ENCODE peak calls at places on chromosomes 16 and 17, in seven cellular contexts. T, R, I, E, N, H and W are unnamed samples.

GRCh38 chr17:38861399-38861843 is 7.9 kb upstream of the RPL23 start:
- DNase-seq in T (peak; percentile 91), R (no peak), I (no peak), E (peak; percentile 67), N (no peak), H (no peak), W (no peak)

GRCh38 chr17:83154311-83155127 is 75.1 kb downstream of the METRNL start:
- DNase-seq in T (no peak), R (no peak), I (no peak), E (no peak), N (no peak), H (no peak), W (no peak)

GRCh38 chr16:27717726-27718125 is 167.8 kb downstream of the KATNIP start:
- DNase-seq in T (no peak), R (no peak), I (no peak), E (no peak), N (no peak), H (no peak), W (no peak)

GRCh38 chr16:23567602-23568001 is 10.1 kb downstream of the UBFD1 start:
- DNase-seq in T (no peak), R (no peak), I (no peak), E (no peak), N (no peak), H (no peak), W (no peak)

GRCh38 chr17:43573579-43574321 is 27.6 kb upstream of the ETV4 start:
- DNase-seq in T (no peak), R (no peak), I (no peak), E (peak; percentile 94), N (no peak), H (no peak), W (no peak)

GRCh38 chr16:9123871-9124270 is 32.4 kb downstream of the HAPSTR1 start:
- DNase-seq in T (peak; percentile 80), R (no peak), I (peak; percentile 33), E (no peak), N (no peak), H (no peak), W (no peak)

GRCh38 chr17:67559381-67559966 is 158.3 kb upstream of the NOL11 start:
- DNase-seq in T (peak; percentile 22), R (no peak), I (peak; percentile 61), E (no peak), N (no peak), H (no peak), W (no peak)

GRCh38 chr16:28910046-28911031 is 14.7 kb downstream of the RABEP2 start:
- DNase-seq in T (peak; percentile 55), R (no peak), I (no peak), E (no peak), N (no peak), H (no peak), W (peak; percentile 6)

GRCh38 chr16:1899641-1900451 is 18.4 kb downstream of the HS3ST6 start:
- DNase-seq in T (no peak), R (no peak), I (no peak), E (no peak), N (no peak), H (no peak), W (no peak)

GRCh38 chr17:17137731-17138585 is 68.2 kb downstream of the PLD6 start:
- DNase-seq in T (no peak), R (no peak), I (no peak), E (no peak), N (no peak), H (no peak), W (no peak)

GRCh38 chr17:60901806-60902205 is 224.2 kb downstream of the BCAS3 start:
- DNase-seq in T (no peak), R (no peak), I (no peak), E (no peak), N (no peak), H (no peak), W (peak; percentile 81)

GRCh38 chr17:58344047-58344790 is 7.8 kb downstream of the SUPT4H1 start:
- DNase-seq in T (no peak), R (peak; percentile 98), I (no peak), E (no peak), N (no peak), H (no peak), W (no peak)

GRCh38 chr17:50099003-50099402 is 3.9 kb downstream of the PDK2 start:
- DNase-seq in T (no peak), R (no peak), I (no peak), E (no peak), N (no peak), H (no peak), W (no peak)

GRCh38 chr16:1150511-1150982 is 2.4 kb upstream of the CACNA1H start:
- DNase-seq in T (peak; percentile 81), R (no peak), I (peak; percentile 74), E (peak; percentile 40), N (peak; percentile 75), H (no peak), W (peak; percentile 47)

GRCh38 chr17:39152134-39152884 is 872 bp upstream of the PLXDC1 start:
- DNase-seq in T (no peak), R (no peak), I (peak; percentile 62), E (no peak), N (no peak), H (peak; percentile 52), W (no peak)

GRCh38 chr17:39921323-39921722 is 2.9 kb upstream of the GSDMB start:
- DNase-seq in T (no peak), R (no peak), I (no peak), E (no peak), N (no peak), H (no peak), W (no peak)

GRCh38 chr17:2542056-2542455 is 30.4 kb upstream of the METTL16 start:
- DNase-seq in T (no peak), R (no peak), I (no peak), E (no peak), N (no peak), H (no peak), W (no peak)

GRCh38 chr16:28905800-28906372 is 19.2 kb downstream of the RABEP2 start:
- DNase-seq in T (no peak), R (no peak), I (no peak), E (no peak), N (no peak), H (no peak), W (no peak)

DNA sequence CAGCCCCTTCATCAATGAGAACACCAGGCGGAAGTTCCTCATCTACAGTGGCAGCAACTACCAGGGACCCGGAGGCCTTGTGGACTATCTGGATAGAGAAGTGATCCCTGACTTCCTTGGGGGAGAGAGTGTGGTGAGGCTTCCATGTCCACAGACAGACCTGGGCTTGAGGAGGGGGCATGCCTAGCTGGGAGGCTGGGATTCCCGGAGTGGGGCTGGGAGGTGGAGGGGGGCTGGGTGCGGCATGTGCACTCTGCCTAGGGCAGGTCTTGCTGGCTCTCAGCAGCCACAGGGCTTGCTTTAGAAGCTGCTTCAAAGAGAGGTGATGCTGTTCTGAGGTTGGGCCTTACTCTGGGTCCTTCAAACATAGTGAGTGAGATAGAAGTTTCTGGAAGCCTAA is 27.8 kb downstream of the NAGPA start:
- DNase-seq in T (no peak), R (no peak), I (no peak), E (no peak), N (no peak), H (no peak), W (no peak)
- TF ChIP-seq RFX5 in T (no peak), R (no peak), I (no peak), E (no peak), N (no peak), H (no peak), W (no peak)

GRCh38 chr16:47469227-47469626 is 8.1 kb downstream of the PHKB start:
- DNase-seq in T (no peak), R (no peak), I (no peak), E (no peak), N (no peak), H (no peak), W (no peak)
- TF ChIP-seq RFX5 in T (no peak), R (no peak), I (no peak), E (no peak), N (no peak), H (no peak), W (no peak)

DNA sequence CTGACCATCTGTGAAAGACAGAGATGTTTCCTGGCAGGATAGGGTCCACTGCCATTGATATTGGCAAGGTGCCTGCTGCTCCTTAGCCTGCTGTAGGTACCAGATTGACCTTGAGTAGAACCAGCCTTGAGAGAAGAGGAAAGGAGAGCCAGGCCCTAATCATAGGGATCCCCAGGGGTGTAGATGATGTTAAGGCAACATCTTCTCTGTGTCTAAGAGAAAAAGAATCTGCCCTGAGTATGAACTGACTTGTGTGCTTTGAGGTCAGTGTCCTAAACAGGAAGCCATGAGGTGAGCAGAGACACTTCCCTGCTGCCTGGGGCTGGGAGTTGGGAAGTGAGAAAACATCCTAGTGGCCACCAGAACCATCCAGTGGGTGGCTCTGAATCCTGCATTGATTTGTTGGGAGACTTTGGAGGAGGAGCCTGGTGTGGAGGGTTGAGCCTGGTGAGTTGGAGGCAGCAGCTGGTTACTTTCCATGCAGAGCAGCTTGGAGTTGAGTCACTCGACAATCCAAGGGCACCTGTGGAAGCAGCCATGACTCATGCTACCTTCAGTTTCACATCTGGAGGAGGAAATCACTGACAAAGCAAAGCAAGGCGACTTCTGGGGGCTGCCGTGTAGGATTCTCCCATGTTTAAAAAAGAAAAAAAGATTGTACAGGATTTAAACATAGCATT is 47.8 kb downstream of the BMERB1 start:
- DNase-seq in T (peak; percentile 99), R (no peak), I (no peak), E (peak; percentile 99), N (peak; percentile 47), H (peak; percentile 28), W (peak; percentile 99)
- TF ChIP-seq RFX5 in T (no peak), R (no peak), I (no peak), E (peak; percentile 50), N (no peak), H (no peak), W (no peak)

GRCh38 chr16:76490240-76490639 is 213.0 kb downstream of the CNTNAP4 start:
- DNase-seq in T (no peak), R (no peak), I (no peak), E (no peak), N (no peak), H (peak; percentile 31), W (no peak)
- TF ChIP-seq RFX5 in T (no peak), R (no peak), I (no peak), E (no peak), N (no peak), H (no peak), W (no peak)

DNA sequence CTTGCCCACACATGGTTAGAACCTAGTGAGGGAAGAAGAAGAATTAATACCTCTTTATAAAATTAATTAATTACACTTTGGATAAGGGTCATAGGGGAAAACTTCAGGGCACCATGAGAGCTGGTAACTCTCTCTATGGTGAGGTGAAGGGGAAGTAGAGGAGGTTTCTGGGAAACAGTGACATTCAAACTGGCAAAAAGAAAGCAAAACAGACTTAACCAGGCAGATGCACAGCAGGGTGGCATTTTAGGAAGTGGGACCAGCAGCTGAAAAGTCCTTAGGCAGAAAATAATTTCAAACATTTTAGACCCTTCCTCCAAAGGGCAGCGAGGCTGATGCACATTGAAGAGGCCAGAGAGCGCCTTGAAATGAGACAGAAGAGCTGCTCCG is 157.8 kb downstream of the CDH13 start:
- DNase-seq in T (no peak), R (no peak), I (no peak), E (no peak), N (no peak), H (no peak), W (no peak)
- TF ChIP-seq RFX5 in T (no peak), R (no peak), I (no peak), E (no peak), N (no peak), H (no peak), W (no peak)